ENCODE peak calls at places on chromosomes 6 and 20, in six cellular contexts. J is uterus; V is small intestine; U is A549; F is IMR-90; P is naive thymus-derived CD4-positive, alpha-beta T cell. K is an unnamed sample.

GRCh38 chr6:84156306-84156705 is 71.1 kb downstream of the CEP162 start:
- DNase-seq in V (no peak), F (no peak), J (no peak), U (no peak), P (no peak), K (no peak)

GRCh38 chr6:148524509-148524908 is 181.9 kb downstream of the SASH1 start:
- DNase-seq in J (no peak), V (no peak), F (peak), P (no peak), U (no peak), K (no peak)

GRCh38 chr6:37103169-37104039 is 66.5 kb upstream of the PIM1 start:
- DNase-seq in P (no peak), V (peak), U (peak), F (no peak), J (peak), K (no peak)

GRCh38 chr6:35775031-35775430 is 1.4 kb upstream of the CLPSL2 start:
- DNase-seq in J (no peak), V (no peak), P (no peak), F (no peak), U (no peak), K (no peak)

GRCh38 chr20:47992021-47992467 is 206.8 kb upstream of the SULF2 start:
- DNase-seq in P (no peak), J (no peak), V (no peak), F (no peak), U (no peak), K (no peak)

GRCh38 chr6:7373739-7374138 is 15.8 kb downstream of the CAGE1 start:
- DNase-seq in U (no peak), F (no peak), P (no peak), V (peak), J (no peak), K (no peak)

GRCh38 chr6:30849903-30850651 is 34.2 kb upstream of the DDR1 start:
- DNase-seq in P (no peak), J (no peak), V (no peak), U (no peak), F (no peak), K (no peak)

GRCh38 chr6:4451101-4451500 is 315.7 kb upstream of the ECI2 start:
- DNase-seq in J (no peak), F (no peak), P (no peak), V (no peak), U (no peak), K (peak)

GRCh38 chr6:27130668-27131428 is 116.7 kb upstream of the PRSS16 start:
- DNase-seq in V (no peak), U (no peak), J (no peak), F (no peak), P (no peak), K (no peak)
- H3K4me3 ChIP-seq in V (no peak), U (peak), J (peak), F (peak), P (peak), K (peak)

GRCh38 chr6:54805077-54805476 is 41.5 kb upstream of the FAM83B start:
- DNase-seq in V (no peak), U (no peak), P (no peak), J (no peak), F (peak), K (no peak)

GRCh38 chr6:54802775-54803631 is 43.6 kb upstream of the FAM83B start:
- DNase-seq in F (peak), U (no peak), J (no peak), V (peak), P (no peak), K (no peak)

GRCh38 chr6:54800201-54800600 is 46.4 kb upstream of the FAM83B start:
- DNase-seq in F (no peak), U (no peak), P (no peak), V (peak), J (no peak), K (no peak)

GRCh38 chr6:54801669-54802068 is 44.9 kb upstream of the FAM83B start:
- DNase-seq in V (peak), J (no peak), P (no peak), U (no peak), F (peak), K (no peak)

GRCh38 chr6:54801244-54801643 is 45.3 kb upstream of the FAM83B start:
- DNase-seq in P (no peak), U (no peak), V (no peak), F (no peak), J (no peak), K (no peak)
- H3K4me3 ChIP-seq in P (no peak), U (no peak), V (no peak), F (no peak), J (no peak), K (no peak)

DNA sequence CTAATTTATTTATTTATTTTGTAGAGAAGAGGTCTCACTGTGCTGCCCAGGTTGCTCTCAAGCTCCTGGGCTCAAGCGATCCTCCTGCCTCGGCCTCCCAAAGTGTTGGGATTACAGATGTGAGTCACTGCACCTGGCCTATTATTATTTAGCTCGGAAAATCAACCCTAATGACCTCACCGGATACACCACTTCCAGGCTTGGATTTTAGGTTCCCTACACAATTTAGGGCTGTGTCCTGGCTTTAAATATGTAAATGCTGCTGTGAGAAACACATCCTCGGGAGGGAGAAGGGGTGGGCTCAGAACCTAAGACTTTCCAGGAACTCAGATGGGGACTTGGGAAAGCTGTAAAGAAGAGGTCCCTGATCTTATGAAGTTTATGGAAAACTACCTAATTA is 51.0 kb upstream of the SLC32A1 start:
- DNase-seq in P (no peak), F (no peak), V (no peak), J (no peak), U (no peak), K (no peak)
- H3K4me3 ChIP-seq in P (peak), F (no peak), V (no peak), J (no peak), U (no peak), K (no peak)

DNA sequence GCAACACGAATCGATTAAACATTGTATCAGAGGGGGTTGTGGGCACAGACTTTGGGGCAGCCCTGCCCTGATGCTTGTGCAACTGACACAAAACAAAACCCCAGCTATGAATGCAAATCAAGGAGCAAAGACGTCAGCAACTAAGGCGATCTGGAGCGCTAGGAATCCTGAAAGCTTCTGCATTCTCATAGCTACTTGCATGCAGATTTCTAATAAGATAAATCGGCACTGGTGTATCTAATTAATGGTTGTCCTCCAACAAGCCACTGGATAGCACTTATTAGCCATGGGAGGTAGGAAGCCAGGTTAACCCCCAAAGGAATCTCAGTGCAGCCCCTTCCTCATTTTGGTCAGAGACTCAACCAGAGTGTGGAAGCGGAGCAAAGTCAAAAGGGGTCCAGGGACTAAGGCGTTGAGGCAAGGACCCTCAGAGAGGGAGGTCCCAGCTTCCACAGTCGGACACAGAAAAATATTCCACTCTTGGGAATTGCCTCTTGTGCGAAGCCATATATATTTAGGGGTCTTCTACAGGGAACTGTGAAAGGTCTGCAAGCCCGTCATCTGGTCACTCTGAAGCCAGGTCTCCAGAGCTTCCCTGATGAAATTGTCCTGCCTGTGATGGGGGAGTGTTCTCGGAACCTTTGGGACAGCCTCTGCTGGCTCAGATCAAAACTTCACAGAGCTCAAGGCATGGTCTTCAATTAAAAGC is 160.9 kb downstream of the TBXT start:
- DNase-seq in F (peak), J (no peak), U (no peak), V (no peak), P (no peak), K (peak)
- H3K4me3 ChIP-seq in F (peak), J (peak), U (peak), V (no peak), P (no peak), K (peak)

K was measured in esophagus muscularis mucosa.